ENCODE peak calls at places on chromosomes 7 and 10, in four cellular contexts. Y is ovary, K is caudate nucleus, D is prostate gland. F is an unnamed sample.

GRCh38 chr7:129134356-129134972 is 10.0 kb upstream of the TSPAN33 start:
- DNase-seq in Y (no peak), K (no peak), D (no peak), F (no peak)

GRCh38 chr10:16853201-16853600 is 36.0 kb upstream of the RSU1 start:
- DNase-seq in Y (no peak), K (no peak), D (no peak), F (no peak)

GRCh38 chr10:102675151-102675886 is 31.0 kb downstream of the TRIM8 start:
- DNase-seq in Y (no peak), K (no peak), D (no peak), F (no peak)

GRCh38 chr10:108791030-108791429 is 1132.3 kb downstream of the XPNPEP1 start:
- DNase-seq in Y (no peak), K (no peak), D (no peak), F (no peak)

GRCh38 chr7:126424985-126425384 is 827.8 kb downstream of the GRM8 start:
- DNase-seq in Y (no peak), K (no peak), D (no peak), F (no peak)

GRCh38 chr10:10667466-10667865 is 350.2 kb upstream of the CELF2 start:
- DNase-seq in Y (no peak), K (no peak), D (no peak), F (no peak)

GRCh38 chr7:19772323-19772722 is 1.1 kb downstream of the TMEM196 start:
- DNase-seq in Y (no peak), K (no peak), D (no peak), F (no peak)

GRCh38 chr7:29609162-29610030 is 45.8 kb downstream of the PRR15 start:
- DNase-seq in Y (no peak), K (no peak), D (no peak), F (no peak)

GRCh38 chr7:45579386-45579785 is 5.2 kb downstream of the ADCY1 start:
- DNase-seq in Y (no peak), K (no peak), D (no peak), F (no peak)

GRCh38 chr10:129767751-129768150 is 196.3 kb downstream of the EBF3 start:
- DNase-seq in Y (no peak), K (no peak), D (no peak), F (no peak)

GRCh38 chr10:89481662-89482061 is 53.7 kb downstream of the SLC16A12 start:
- DNase-seq in Y (no peak), K (no peak), D (no peak), F (no peak)

GRCh38 chr7:41315764-41316163 is 387.1 kb downstream of the INHBA start:
- DNase-seq in Y (no peak), K (no peak), D (no peak), F (no peak)

GRCh38 chr10:102230264-102230860 is 4.3 kb downstream of the ELOVL3 start:
- DNase-seq in Y (peak; percentile 68), K (no peak), D (peak; percentile 21), F (no peak)

GRCh38 chr7:132400667-132401142 is 175.6 kb downstream of the PLXNA4 start:
- DNase-seq in Y (peak; percentile 66), K (no peak), D (no peak), F (no peak)

DNA sequence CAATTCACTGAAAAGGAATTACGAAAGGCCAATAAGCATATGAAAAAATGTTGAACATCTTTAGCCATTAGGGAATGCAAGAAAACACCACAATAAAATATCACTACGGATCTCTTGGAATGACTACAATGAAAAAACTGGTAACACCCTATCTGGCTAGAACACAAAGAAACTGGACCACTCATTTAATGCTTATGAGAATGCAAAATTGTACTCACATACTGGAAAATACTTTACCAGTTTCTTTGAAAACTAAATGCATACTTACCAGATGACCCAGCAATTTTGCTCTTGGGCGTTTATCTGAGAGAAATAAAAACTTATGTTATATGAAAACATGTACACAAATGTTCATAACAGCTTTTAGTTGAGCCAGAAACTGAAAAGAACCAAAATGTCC is 23.6 kb downstream of the CNOT4 start:
- DNase-seq in Y (no peak), K (no peak), D (no peak), F (no peak)
- H3K27ac ChIP-seq in Y (no peak overlapping the region), K (no peak overlapping the region), D (no peak overlapping the region), F (no peak overlapping the region)

DNA sequence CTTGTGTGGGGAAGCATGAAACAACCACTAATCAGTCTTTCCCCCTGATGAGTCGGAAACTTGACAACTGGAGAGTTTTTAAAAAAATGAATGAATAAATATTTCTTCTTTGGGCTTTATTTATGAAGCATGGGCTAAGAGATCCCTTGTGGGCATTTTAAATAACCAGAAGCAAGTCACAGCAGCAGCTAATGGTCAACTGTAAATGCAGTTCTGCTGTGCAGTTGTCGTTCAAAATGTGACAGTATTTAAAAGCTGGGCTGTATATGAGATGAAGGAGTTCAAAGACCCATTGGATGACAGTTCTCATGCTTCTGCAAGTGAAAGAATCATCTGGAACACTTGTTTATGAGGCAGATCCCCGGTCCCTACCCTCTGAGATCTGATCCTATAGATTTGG is 54.1 kb downstream of the STEAP1B start:
- DNase-seq in Y (no peak), K (no peak), D (no peak), F (no peak)
- H3K27ac ChIP-seq in Y (no peak overlapping the region), K (peak overlapping the region; percentile 46), D (no peak overlapping the region), F (no peak overlapping the region)

GRCh38 chr7:108252177-108252576 is 122.0 kb upstream of the LAMB4 start:
- DNase-seq in Y (no peak), K (no peak), D (no peak), F (no peak)

GRCh38 chr7:108249458-108249857 is 119.3 kb upstream of the LAMB4 start:
- DNase-seq in Y (no peak), K (no peak), D (no peak), F (no peak)

GRCh38 chr7:108254259-108254658 is 124.1 kb upstream of the LAMB4 start:
- DNase-seq in Y (no peak), K (no peak), D (no peak), F (no peak)

GRCh38 chr7:108251700-108252099 is 121.5 kb upstream of the LAMB4 start:
- DNase-seq in Y (no peak), K (no peak), D (no peak), F (no peak)

DNA sequence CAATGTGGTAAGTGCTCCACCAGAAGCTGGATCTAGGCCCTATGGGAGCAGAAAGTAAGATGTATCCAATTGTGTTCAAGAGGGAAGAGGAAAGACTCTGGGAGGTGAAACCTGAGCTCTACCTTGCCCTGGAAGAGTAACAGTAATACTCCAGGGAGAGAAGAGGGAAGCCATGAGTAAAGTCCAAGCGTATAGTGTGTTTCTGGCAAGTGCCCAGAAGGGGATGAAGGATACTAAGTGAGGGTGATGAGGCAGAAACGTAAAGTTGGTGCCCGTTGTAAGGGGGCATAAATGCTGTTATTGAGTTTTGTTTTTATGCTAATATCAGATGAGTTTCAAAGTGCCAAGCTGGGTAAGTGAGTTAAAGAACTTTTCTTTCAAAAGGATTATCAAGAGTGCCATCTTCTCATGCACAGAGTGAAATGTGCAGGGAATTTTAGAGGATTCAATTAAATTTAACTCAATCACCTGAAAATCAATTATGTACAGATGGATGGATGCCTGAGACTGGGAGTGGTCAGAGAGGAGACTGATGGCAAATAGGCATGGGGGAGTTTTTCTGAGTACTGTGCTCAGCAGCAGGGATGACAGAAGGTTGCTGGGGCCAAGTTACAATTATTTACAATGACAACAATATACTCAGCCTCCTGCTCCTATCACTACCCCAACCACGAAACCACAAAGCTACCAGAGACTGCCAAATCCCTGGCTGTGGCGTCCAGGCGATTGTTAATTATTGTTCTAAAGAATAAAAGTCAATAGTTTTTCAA is 123.3 kb upstream of the LAMB4 start:
- DNase-seq in Y (no peak), K (no peak), D (no peak), F (no peak)
- H3K27ac ChIP-seq in Y (no peak overlapping the region), K (peak overlapping the region; percentile 80), D (no peak overlapping the region), F (no peak overlapping the region)

GRCh38 chr10:9535744-9536143 is 1481.3 kb downstream of the GATA3 start:
- DNase-seq in Y (no peak), K (no peak), D (no peak), F (no peak)
- H3K27ac ChIP-seq in Y (no peak overlapping the region), K (no peak overlapping the region), D (no peak overlapping the region), F (no peak overlapping the region)

GRCh38 chr7:139669106-139670061 is 108.4 kb downstream of the HIPK2 start:
- DNase-seq in Y (no peak), K (no peak), D (no peak), F (no peak)
- H3K27ac ChIP-seq in Y (no peak overlapping the region), K (peak overlapping the region; percentile 91), D (no peak overlapping the region), F (peak overlapping the region; percentile 89)

DNA sequence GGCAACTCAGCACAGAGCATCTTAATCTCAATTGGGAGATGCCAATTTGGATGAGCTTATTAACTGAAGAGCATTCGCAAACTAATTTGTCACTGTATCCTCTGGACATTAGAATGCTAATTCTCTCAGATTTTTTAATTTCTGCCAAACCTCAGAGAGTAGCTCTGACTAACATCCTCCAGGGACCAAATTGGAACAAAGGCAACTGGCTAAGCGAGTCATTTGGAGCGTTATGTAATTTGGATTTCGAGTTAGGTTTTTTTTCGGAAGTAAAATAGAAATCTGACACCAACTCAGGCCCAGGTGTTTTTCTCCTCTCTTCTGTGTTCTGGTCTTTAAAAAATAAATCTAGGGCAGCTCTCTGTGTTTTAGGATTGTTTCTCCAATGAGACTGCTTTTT is 202.0 kb downstream of the BMPER start:
- DNase-seq in Y (no peak), K (no peak), D (no peak), F (no peak)
- H3K27ac ChIP-seq in Y (no peak overlapping the region), K (no peak overlapping the region), D (no peak overlapping the region), F (no peak overlapping the region)

DNA sequence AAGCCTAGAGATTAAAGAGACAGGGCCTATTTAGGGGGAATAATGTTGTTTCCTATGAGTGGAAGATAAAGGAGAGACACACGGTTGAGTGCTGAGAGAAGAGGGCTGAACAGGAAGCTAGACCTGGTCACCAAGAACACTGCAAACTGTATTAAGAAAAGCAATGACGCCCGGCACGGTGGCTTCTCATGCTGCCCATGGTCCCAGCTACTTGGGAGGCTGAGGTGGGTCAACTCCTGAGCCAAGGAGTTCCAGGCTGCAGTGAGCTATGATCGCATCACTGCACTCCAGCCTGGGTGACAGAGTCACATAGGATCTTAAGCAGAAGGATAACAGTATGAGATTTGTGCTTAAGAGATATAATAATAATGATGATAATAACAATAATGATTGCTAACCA is 19.7 kb upstream of the OTUD1 start:
- DNase-seq in Y (no peak), K (no peak), D (no peak), F (no peak)
- H3K27ac ChIP-seq in Y (no peak overlapping the region), K (no peak overlapping the region), D (no peak overlapping the region), F (no peak overlapping the region)

DNA sequence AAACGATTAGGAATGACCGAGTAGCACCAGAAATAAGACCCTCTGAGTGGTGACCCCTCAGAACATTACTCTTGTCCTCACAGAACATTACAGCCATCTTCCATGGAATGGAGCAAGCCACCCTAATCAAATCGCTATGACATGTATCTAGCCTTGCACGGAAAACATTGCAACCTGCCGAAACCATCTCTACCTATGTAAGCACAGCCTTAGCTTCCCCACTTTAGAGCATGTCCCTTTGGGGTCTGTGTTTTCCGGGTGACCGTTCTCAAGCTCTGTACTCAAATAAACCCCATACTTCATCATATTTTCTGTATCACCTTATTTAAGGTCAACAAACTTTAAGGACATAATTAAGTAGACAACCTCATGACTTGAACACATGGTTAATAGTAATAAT is 179.0 kb downstream of the PRKCQ start:
- DNase-seq in Y (no peak), K (no peak), D (no peak), F (no peak)
- H3K27ac ChIP-seq in Y (no peak overlapping the region), K (peak overlapping the region; percentile 49), D (peak overlapping the region; percentile 25), F (peak overlapping the region; percentile 19)

GRCh38 chr10:101230185-101230917 is 1.1 kb upstream of the LBX1 start:
- DNase-seq in Y (no peak), K (no peak), D (no peak), F (no peak)
- H3K27ac ChIP-seq in Y (no peak overlapping the region), K (no peak overlapping the region), D (no peak overlapping the region), F (no peak overlapping the region)

F was measured in substantia nigra.